ENCODE peak calls at places on chromosomes 3 and 15, in eight cellular contexts. L is tibial artery, H is cardiac muscle cell, K is endothelial cell of umbilical vein, M is brain microvascular endothelial cell, U is suprapubic skin, N is A549, A is PC-9. Z is an unnamed sample.

GRCh38 chr15:57667171-57667924 is 39.2 kb upstream of the POLR2M start:
- DNase-seq in L (no peak), H (peak; percentile 82), K (peak; percentile 67), M (peak; percentile 61), U (no peak), N (peak; percentile 75), A (no peak), Z (peak; percentile 53)

GRCh38 chr3:43062556-43063040 is 43.3 kb downstream of the POMGNT2 start:
- DNase-seq in L (no peak), H (peak; percentile 88), K (no peak), M (peak; percentile 9), U (no peak), N (no peak), A (no peak), Z (no peak)

GRCh38 chr3:11591006-11591360 is 52.7 kb downstream of the VGLL4 start:
- DNase-seq in L (no peak), H (peak; percentile 39), K (no peak), M (no peak), U (no peak), N (no peak), A (no peak), Z (no peak)

GRCh38 chr15:76161153-76162049 is 101.6 kb downstream of the TMEM266 start:
- DNase-seq in L (no peak), H (no peak), K (no peak), M (no peak), U (no peak), N (no peak), A (no peak), Z (no peak)

GRCh38 chr3:184375747-184376495 is 2.1 kb downstream of the THPO start:
- DNase-seq in L (no peak), H (no peak), K (no peak), M (no peak), U (no peak), N (no peak), A (no peak), Z (no peak)

GRCh38 chr3:59081071-59081470 is 31.2 kb upstream of the CFAP20DC start:
- DNase-seq in L (no peak), H (no peak), K (no peak), M (no peak), U (no peak), N (no peak), A (no peak), Z (no peak)

GRCh38 chr3:55893045-55893664 is 406.0 kb upstream of the WNT5A start:
- DNase-seq in L (no peak), H (no peak), K (peak; percentile 44), M (peak; percentile 31), U (no peak), N (no peak), A (no peak), Z (no peak)

GRCh38 chr15:62841891-62842559 is 200.5 kb upstream of the TPM1 start:
- DNase-seq in L (no peak), H (no peak), K (no peak), M (no peak), U (no peak), N (no peak), A (no peak), Z (no peak)

GRCh38 chr3:15206662-15207576 is 873 bp downstream of the CAPN7 start:
- DNase-seq in L (peak; percentile 76), H (peak; percentile 38), K (peak; percentile 78), M (peak; percentile 15), U (no peak), N (peak; percentile 19), A (peak; percentile 38), Z (peak; percentile 33)

GRCh38 chr3:196192036-196193001 is 18.9 kb downstream of the ZDHHC19 start:
- DNase-seq in L (no peak), H (no peak), K (no peak), M (no peak), U (no peak), N (no peak), A (peak; percentile 32), Z (no peak)

GRCh38 chr3:85691196-85691595 is 732.4 kb downstream of the CADM2 start:
- DNase-seq in L (no peak), H (peak; percentile 0), K (no peak), M (no peak), U (no peak), N (no peak), A (no peak), Z (no peak)

GRCh38 chr15:72902245-72902928 is 118.8 kb upstream of the ADPGK start:
- DNase-seq in L (peak; percentile 88), H (peak; percentile 92), K (no peak), M (peak; percentile 18), U (no peak), N (no peak), A (no peak), Z (no peak)

GRCh38 chr3:62036726-62037125 is 336.6 kb downstream of the FEZF2 start:
- DNase-seq in L (no peak), H (no peak), K (no peak), M (no peak), U (no peak), N (no peak), A (no peak), Z (no peak)

DNA sequence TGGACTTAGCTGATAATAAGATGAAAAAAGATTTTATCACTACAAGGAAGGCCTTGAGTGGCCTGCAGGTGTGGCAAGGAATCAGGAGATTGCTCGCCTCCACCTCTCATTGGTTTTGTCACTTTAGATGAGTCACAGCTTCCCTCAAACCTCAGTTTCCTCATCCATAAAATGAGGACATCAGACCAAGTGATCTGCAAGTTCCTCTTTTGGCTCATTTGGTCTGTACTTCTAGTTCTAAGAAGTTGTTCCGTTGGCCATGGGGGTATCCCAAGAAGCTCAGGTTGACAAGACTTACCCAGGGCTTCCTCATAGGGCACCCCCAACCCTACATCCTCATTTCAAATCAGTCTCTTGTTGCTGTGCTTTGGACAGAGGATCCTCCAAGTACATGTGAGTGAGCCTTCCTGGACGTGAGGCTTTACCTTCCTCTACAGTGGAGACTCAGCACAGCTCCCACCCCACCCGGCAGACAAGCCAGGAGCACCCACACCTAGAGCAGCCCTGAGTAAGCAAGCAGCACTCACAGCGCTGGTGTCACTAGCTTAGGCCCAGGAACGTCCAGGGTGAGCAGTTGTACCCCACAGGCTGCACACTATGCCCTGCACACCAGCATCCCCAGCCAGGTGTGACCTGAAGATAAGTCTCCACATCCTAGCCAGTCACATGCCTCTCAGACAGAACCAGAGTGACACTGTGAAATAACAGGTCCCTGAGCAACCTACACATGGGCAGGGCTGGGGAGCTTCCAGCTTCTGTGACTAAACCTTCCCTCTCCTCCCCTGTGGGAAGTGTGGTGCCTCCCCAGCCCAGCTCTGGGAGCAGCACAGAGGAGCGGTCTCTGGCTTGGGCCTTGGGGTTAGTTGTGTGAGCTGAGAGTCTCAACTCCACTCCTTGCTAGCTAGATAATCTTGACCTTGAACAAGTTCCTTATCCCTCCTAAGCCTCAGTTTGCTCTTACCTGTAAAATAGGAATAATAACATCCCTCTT is 253.8 kb downstream of the UACA start:
- DNase-seq in L (no peak), H (no peak), K (no peak), M (no peak), U (no peak), N (no peak), A (peak; percentile 83), Z (no peak)
- H3K27ac ChIP-seq in L (no peak overlapping the region), H (no peak overlapping the region), K (peak overlapping the region; percentile 10), M (no peak overlapping the region), U (no peak overlapping the region), N (peak overlapping the region; percentile 93), A (peak overlapping the region; percentile 99), Z (no peak overlapping the region)

DNA sequence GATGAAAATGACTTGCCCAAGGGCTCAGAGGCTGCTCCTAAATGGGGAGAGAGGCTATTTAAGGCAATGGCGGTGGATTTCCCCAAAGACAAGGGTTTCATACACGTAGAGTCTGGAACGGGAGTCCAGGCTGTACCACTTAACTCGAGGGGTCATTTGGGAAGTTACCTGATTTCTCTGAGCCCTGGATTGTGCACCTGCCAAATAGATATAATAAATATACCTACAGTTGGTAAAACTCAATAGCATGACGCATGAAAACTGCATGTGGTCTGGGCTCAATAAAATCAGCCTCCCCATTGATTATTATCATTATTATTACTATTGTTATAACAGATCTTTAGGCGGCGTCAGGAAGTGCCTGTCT is 1.3 kb upstream of the ITPR1 start:
- DNase-seq in L (no peak), H (no peak), K (no peak), M (no peak), U (no peak), N (no peak), A (no peak), Z (no peak)
- H3K4me3 ChIP-seq in L (peak overlapping the region; percentile 80), H (peak overlapping the region; percentile 98), K (peak overlapping the region; percentile 88), M (peak overlapping the region; percentile 78), U (peak overlapping the region; percentile 89), N (peak overlapping the region; percentile 71), A (peak overlapping the region; percentile 75), Z (peak overlapping the region; percentile 94)

GRCh38 chr3:107117922-107118576 is 259.2 kb upstream of the CCDC54 start:
- DNase-seq in L (no peak), H (peak; percentile 90), K (peak; percentile 60), M (peak; percentile 65), U (no peak), N (peak; percentile 34), A (no peak), Z (peak; percentile 36)
- TF ChIP-seq CTCF in L (peak; percentile 61), H (peak; percentile 67), K (peak; percentile 52), M (peak; percentile 79), U (no peak), N (peak; percentile 52), A (peak; percentile 83), Z (peak; percentile 43)

GRCh38 chr3:128098234-128098633 is 25.4 kb downstream of the RUVBL1 start:
- DNase-seq in L (no peak), H (no peak), K (no peak), M (no peak), U (no peak), N (no peak), A (no peak), Z (no peak)
- H3K27ac ChIP-seq in L (no peak overlapping the region), H (no peak overlapping the region), K (no peak overlapping the region), M (no peak overlapping the region), U (no peak overlapping the region), N (peak overlapping the region; percentile 63), A (no peak overlapping the region), Z (no peak overlapping the region)

DNA sequence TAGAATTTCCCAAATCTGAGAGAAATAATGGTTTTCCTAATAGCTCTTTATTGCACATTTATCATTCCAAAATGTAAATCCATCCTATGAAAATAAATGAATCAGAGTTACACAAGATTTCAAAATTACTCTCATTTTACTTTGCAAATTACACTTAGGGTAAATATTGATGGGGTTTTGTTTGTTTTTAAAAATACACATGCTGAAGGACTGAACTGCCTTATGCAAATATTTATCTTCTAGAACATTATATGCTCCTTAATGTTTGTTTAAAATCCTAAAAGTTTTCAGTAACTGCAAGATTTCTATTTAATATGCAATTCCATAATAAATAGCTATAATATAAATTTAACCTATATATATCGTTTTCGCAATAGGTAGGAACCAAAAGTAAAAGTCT is 38.2 kb downstream of the FOXP1 start:
- DNase-seq in L (no peak), H (no peak), K (no peak), M (no peak), U (no peak), N (no peak), A (no peak), Z (no peak)
- H3K4me3 ChIP-seq in L (no peak overlapping the region), H (no peak overlapping the region), K (no peak overlapping the region), M (no peak overlapping the region), U (no peak overlapping the region), N (no peak overlapping the region), A (no peak overlapping the region), Z (no peak overlapping the region)

GRCh38 chr15:41105348-41106334 is 10.4 kb downstream of the INO80 start:
- DNase-seq in L (no peak), H (no peak), K (no peak), M (no peak), U (no peak), N (no peak), A (no peak), Z (no peak)
- TF ChIP-seq CTCF in L (no peak), H (no peak), K (no peak), M (no peak), U (no peak), N (no peak), A (no peak), Z (no peak)

GRCh38 chr3:143118630-143119008 is 952 bp upstream of the CHST2 start:
- DNase-seq in L (no peak), H (no peak), K (no peak), M (no peak), U (no peak), N (no peak), A (no peak), Z (no peak)
- H3K27ac ChIP-seq in L (no peak overlapping the region), H (no peak overlapping the region), K (no peak overlapping the region), M (no peak overlapping the region), U (no peak overlapping the region), N (no peak overlapping the region), A (no peak overlapping the region), Z (peak overlapping the region; percentile 81)

Z was measured in uterus.